ENCODE peak calls at places on chromosomes 13 and 19, in five cellular contexts. One of them, this sample, is unnamed.

GRCh38 chr13:60654405-60654804 is 257.4 kb downstream of the TDRD3 start:
- ATAC-seq in activated T-cell treated with anti-CD3 and anti-CD28 coated beads, Interleukin-2, amount 50 U/mL, for 72 hours: no peak
- ATAC-seq in left lung: peak
- ATAC-seq in K562: no peak
- ATAC-seq in activated CD8-positive, alpha-beta memory T cell treated with anti-CD3 and anti-CD28 coated beads, Interleukin-2, amount 10 ng/mL, durations not matched to agents 7 days and 5 days: no peak
- ATAC-seq in this sample: peak

GRCh38 chr13:28219408-28220099 is 81.2 kb downstream of the PAN3 start:
- ATAC-seq in activated T-cell treated with anti-CD3 and anti-CD28 coated beads, Interleukin-2, amount 50 U/mL, for 72 hours: no peak
- ATAC-seq in left lung: no peak
- ATAC-seq in K562: no peak
- ATAC-seq in activated CD8-positive, alpha-beta memory T cell treated with anti-CD3 and anti-CD28 coated beads, Interleukin-2, amount 10 ng/mL, durations not matched to agents 7 days and 5 days: no peak
- ATAC-seq in this sample: no peak

GRCh38 chr13:99959538-99960230 is 11.9 kb downstream of the ZIC5 start:
- ATAC-seq in activated T-cell treated with anti-CD3 and anti-CD28 coated beads, Interleukin-2, amount 50 U/mL, for 72 hours: no peak
- ATAC-seq in left lung: no peak
- ATAC-seq in K562: no peak
- ATAC-seq in activated CD8-positive, alpha-beta memory T cell treated with anti-CD3 and anti-CD28 coated beads, Interleukin-2, amount 10 ng/mL, durations not matched to agents 7 days and 5 days: no peak
- ATAC-seq in this sample: no peak

GRCh38 chr13:43822969-43823368 is 36.2 kb upstream of the ENOX1 start:
- ATAC-seq in activated T-cell treated with anti-CD3 and anti-CD28 coated beads, Interleukin-2, amount 50 U/mL, for 72 hours: no peak
- ATAC-seq in left lung: no peak
- ATAC-seq in K562: no peak
- ATAC-seq in activated CD8-positive, alpha-beta memory T cell treated with anti-CD3 and anti-CD28 coated beads, Interleukin-2, amount 10 ng/mL, durations not matched to agents 7 days and 5 days: no peak
- ATAC-seq in this sample: no peak

GRCh38 chr13:113604186-113604585 is 19.6 kb downstream of the TFDP1 start:
- ATAC-seq in activated T-cell treated with anti-CD3 and anti-CD28 coated beads, Interleukin-2, amount 50 U/mL, for 72 hours: peak
- ATAC-seq in left lung: no peak
- ATAC-seq in K562: no peak
- ATAC-seq in activated CD8-positive, alpha-beta memory T cell treated with anti-CD3 and anti-CD28 coated beads, Interleukin-2, amount 10 ng/mL, durations not matched to agents 7 days and 5 days: peak
- ATAC-seq in this sample: no peak

GRCh38 chr13:51731759-51732158 is 72.2 kb downstream of the DHRS12 start:
- ATAC-seq in activated T-cell treated with anti-CD3 and anti-CD28 coated beads, Interleukin-2, amount 50 U/mL, for 72 hours: no peak
- ATAC-seq in left lung: no peak
- ATAC-seq in K562: no peak
- ATAC-seq in activated CD8-positive, alpha-beta memory T cell treated with anti-CD3 and anti-CD28 coated beads, Interleukin-2, amount 10 ng/mL, durations not matched to agents 7 days and 5 days: no peak
- ATAC-seq in this sample: peak

GRCh38 chr13:99812611-99813010 is 159.0 kb downstream of the ZIC5 start:
- ATAC-seq in activated T-cell treated with anti-CD3 and anti-CD28 coated beads, Interleukin-2, amount 50 U/mL, for 72 hours: no peak
- ATAC-seq in left lung: peak
- ATAC-seq in K562: no peak
- ATAC-seq in activated CD8-positive, alpha-beta memory T cell treated with anti-CD3 and anti-CD28 coated beads, Interleukin-2, amount 10 ng/mL, durations not matched to agents 7 days and 5 days: no peak
- ATAC-seq in this sample: no peak

GRCh38 chr19:38687837-38688378 is 40.5 kb downstream of the ACTN4 start:
- ATAC-seq in activated T-cell treated with anti-CD3 and anti-CD28 coated beads, Interleukin-2, amount 50 U/mL, for 72 hours: no peak
- ATAC-seq in left lung: no peak
- ATAC-seq in K562: no peak
- ATAC-seq in activated CD8-positive, alpha-beta memory T cell treated with anti-CD3 and anti-CD28 coated beads, Interleukin-2, amount 10 ng/mL, durations not matched to agents 7 days and 5 days: no peak
- ATAC-seq in this sample: no peak

GRCh38 chr13:73368608-73369007 is 309.8 kb downstream of the KLF5 start:
- ATAC-seq in activated T-cell treated with anti-CD3 and anti-CD28 coated beads, Interleukin-2, amount 50 U/mL, for 72 hours: no peak
- ATAC-seq in left lung: no peak
- ATAC-seq in K562: no peak
- ATAC-seq in activated CD8-positive, alpha-beta memory T cell treated with anti-CD3 and anti-CD28 coated beads, Interleukin-2, amount 10 ng/mL, durations not matched to agents 7 days and 5 days: no peak
- ATAC-seq in this sample: no peak

GRCh38 chr19:53511933-53512374 is 26.0 kb upstream of the ZNF331 start:
- ATAC-seq in activated T-cell treated with anti-CD3 and anti-CD28 coated beads, Interleukin-2, amount 50 U/mL, for 72 hours: peak
- ATAC-seq in left lung: peak
- ATAC-seq in K562: peak
- ATAC-seq in activated CD8-positive, alpha-beta memory T cell treated with anti-CD3 and anti-CD28 coated beads, Interleukin-2, amount 10 ng/mL, durations not matched to agents 7 days and 5 days: peak
- ATAC-seq in this sample: peak

GRCh38 chr19:17005000-17005399 is 21.6 kb downstream of the CPAMD8 start:
- ATAC-seq in activated T-cell treated with anti-CD3 and anti-CD28 coated beads, Interleukin-2, amount 50 U/mL, for 72 hours: no peak
- ATAC-seq in left lung: no peak
- ATAC-seq in K562: no peak
- ATAC-seq in activated CD8-positive, alpha-beta memory T cell treated with anti-CD3 and anti-CD28 coated beads, Interleukin-2, amount 10 ng/mL, durations not matched to agents 7 days and 5 days: no peak
- ATAC-seq in this sample: no peak

GRCh38 chr13:53197424-53197823 is 168.8 kb downstream of the OLFM4 start:
- ATAC-seq in activated T-cell treated with anti-CD3 and anti-CD28 coated beads, Interleukin-2, amount 50 U/mL, for 72 hours: no peak
- ATAC-seq in left lung: no peak
- ATAC-seq in K562: no peak
- ATAC-seq in activated CD8-positive, alpha-beta memory T cell treated with anti-CD3 and anti-CD28 coated beads, Interleukin-2, amount 10 ng/mL, durations not matched to agents 7 days and 5 days: no peak
- ATAC-seq in this sample: no peak

This sample was measured in gastroesophageal sphincter.